ENCODE peak calls at places on chromosome 10, in six cellular contexts. P is mesendoderm, I is EL, E is substantia nigra, A is skeletal muscle cell, H is stomach. N is an unnamed sample.

GRCh38 chr10:124041684-124042445 is 51.5 kb downstream of the CHST15 start:
- DNase-seq in H (no peak), E (no peak), P (no peak), A (no peak), I (peak), N (no peak)

GRCh38 chr10:15588635-15589081 is 131.1 kb downstream of the ITGA8 start:
- DNase-seq in H (no peak), P (peak), I (no peak), E (no peak), A (no peak), N (no peak)

GRCh38 chr10:58481569-58482109 is 31.0 kb upstream of the BICC1 start:
- DNase-seq in H (no peak), A (no peak), P (no peak), I (no peak), E (no peak), N (no peak)

GRCh38 chr10:52720018-52720417 is 52.6 kb downstream of the MBL2 start:
- DNase-seq in H (no peak), E (no peak), P (no peak), A (no peak), I (no peak), N (no peak)

GRCh38 chr10:95792211-95792780 is 36.3 kb downstream of the ENTPD1 start:
- DNase-seq in A (no peak), E (no peak), I (no peak), P (no peak), H (no peak), N (no peak)

GRCh38 chr10:37865957-37866671 is 8.7 kb upstream of the ZNF248 start:
- DNase-seq in E (no peak), H (no peak), A (no peak), P (no peak), I (no peak), N (no peak)

GRCh38 chr10:77825965-77826364 is 100.6 kb downstream of the DLG5 start:
- DNase-seq in P (peak), E (no peak), I (peak), H (no peak), A (no peak), N (no peak)

GRCh38 chr10:114392112-114392835 is 12.0 kb downstream of the AFAP1L2 start:
- DNase-seq in A (no peak), P (no peak), H (no peak), I (no peak), E (no peak), N (no peak)

N was measured in HT1080.